ENCODE peak calls at places on chromosomes 3 and 15, in five cellular contexts. T is nephron progenitor cell, X is osteocyte, W is astrocyte of the spinal cord, D is GM10248. O is an unnamed sample.

GRCh38 chr3:73497646-73498406 is 126.9 kb downstream of the PDZRN3 start:
- DNase-seq in T (no peak), X (no peak), W (no peak), D (no peak), O (no peak)

GRCh38 chr15:78243491-78243941 is 9.2 kb upstream of the ACSBG1 start:
- DNase-seq in T (peak; percentile 57), X (no peak), W (peak; percentile 54), D (no peak), O (no peak)

GRCh38 chr3:175270199-175270837 is 411.2 kb downstream of the NAALADL2 start:
- DNase-seq in T (no peak), X (no peak), W (peak; percentile 59), D (no peak), O (no peak)

GRCh38 chr15:40856736-40857135 is 12.9 kb downstream of the SPINT1 start:
- DNase-seq in T (no peak), X (no peak), W (no peak), D (no peak), O (no peak)

GRCh38 chr3:66037986-66038369 is 740 bp downstream of the MAGI1 start:
- DNase-seq in T (peak; percentile 53), X (no peak), W (no peak), D (peak; percentile 29), O (peak; percentile 15)

GRCh38 chr3:8387591-8387990 is 114.0 kb upstream of the LMCD1 start:
- DNase-seq in T (no peak), X (no peak), W (no peak), D (no peak), O (no peak)

GRCh38 chr15:85849946-85850345 is 55.2 kb upstream of the KLHL25 start:
- DNase-seq in T (no peak), X (no peak), W (no peak), D (no peak), O (no peak)

GRCh38 chr3:71301001-71301400 is 282.5 kb downstream of the FOXP1 start:
- DNase-seq in T (no peak), X (no peak), W (no peak), D (no peak), O (peak; percentile 51)

GRCh38 chr15:85704021-85704420 is 90.7 kb downstream of the KLHL25 start:
- DNase-seq in T (no peak), X (no peak), W (no peak), D (no peak), O (peak; percentile 71)

GRCh38 chr3:171327441-171328174 is 132.6 kb downstream of the TNIK start:
- DNase-seq in T (no peak), X (no peak), W (no peak), D (no peak), O (no peak)

GRCh38 chr3:171326717-171327440 is 133.3 kb downstream of the TNIK start:
- DNase-seq in T (no peak), X (no peak), W (no peak), D (no peak), O (no peak)

GRCh38 chr3:171329759-171330158 is 130.4 kb downstream of the TNIK start:
- DNase-seq in T (no peak), X (no peak), W (no peak), D (no peak), O (no peak)

GRCh38 chr3:171330936-171331335 is 129.3 kb downstream of the TNIK start:
- DNase-seq in T (no peak), X (no peak), W (no peak), D (no peak), O (no peak)

GRCh38 chr3:171328419-171329082 is 131.7 kb downstream of the TNIK start:
- DNase-seq in T (no peak), X (no peak), W (no peak), D (no peak), O (peak; percentile 75)
- TF ChIP-seq CTCF in T (no peak), X (no peak), W (no peak), D (peak; percentile 32), O (peak; percentile 43)

GRCh38 chr3:167913218-167913902 is 177.8 kb downstream of the SERPINI1 start:
- DNase-seq in T (peak; percentile 7), X (no peak), W (peak; percentile 28), D (no peak), O (peak; percentile 6)
- TF ChIP-seq CTCF in T (no peak), X (no peak), W (peak; percentile 23), D (no peak), O (no peak)

GRCh38 chr15:69766156-69766555 is 313.5 kb downstream of the RPLP1 start:
- DNase-seq in T (no peak), X (no peak), W (no peak), D (no peak), O (no peak)
- TF ChIP-seq CTCF in T (no peak), X (no peak), W (no peak), D (no peak), O (no peak)

DNA sequence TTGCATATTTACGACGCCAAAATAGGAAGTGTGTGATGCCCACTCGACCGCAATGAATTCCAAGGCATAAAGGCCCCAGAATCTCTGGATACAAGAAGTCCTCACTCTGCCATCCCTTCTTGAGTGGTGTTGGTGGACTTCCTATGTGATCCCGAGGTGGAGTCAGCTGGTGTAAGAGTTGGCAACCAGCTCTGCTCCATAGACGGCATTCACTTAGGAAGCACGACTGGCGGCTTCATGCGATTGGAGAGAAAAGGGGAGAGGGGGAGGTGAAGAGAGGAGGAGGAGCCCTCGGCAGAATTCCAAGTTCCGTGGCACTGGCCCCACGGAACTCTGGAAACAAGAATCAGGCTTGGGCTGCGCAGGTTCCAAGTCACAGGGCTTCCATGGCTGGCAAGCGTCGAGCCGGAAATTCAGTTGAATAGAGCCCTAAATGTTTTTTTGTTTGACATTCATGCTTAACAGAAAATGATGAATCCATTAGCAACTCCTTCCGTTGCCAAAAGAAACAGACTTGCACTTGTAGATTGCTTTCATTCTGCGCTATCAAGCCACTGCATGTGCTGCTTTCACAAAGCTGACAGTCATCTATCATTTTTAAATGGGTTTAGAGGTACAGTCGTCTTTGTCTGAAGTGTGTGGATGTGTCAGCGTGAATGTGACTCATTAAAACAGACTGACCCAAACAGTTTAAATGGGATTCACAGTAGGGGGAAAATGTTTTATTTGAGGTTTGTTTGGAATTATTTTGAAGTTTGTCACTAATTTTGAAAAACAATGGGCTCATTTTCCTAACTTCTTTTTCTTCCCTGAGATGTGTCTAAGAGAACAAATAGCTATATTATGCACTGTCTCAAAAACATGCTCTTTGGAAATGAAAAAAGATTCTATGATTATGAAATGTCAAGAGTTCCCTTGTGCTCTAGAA is 428.3 kb upstream of the ATP11B start:
- DNase-seq in T (no peak), X (no peak), W (peak; percentile 92), D (no peak), O (no peak)
- TF ChIP-seq CTCF in T (no peak), X (no peak), W (no peak), D (no peak), O (no peak)

GRCh38 chr15:60444289-60444912 is 34.5 kb downstream of the ICE2 start:
- DNase-seq in T (no peak), X (no peak), W (peak; percentile 56), D (no peak), O (no peak)
- TF ChIP-seq CTCF in T (no peak), X (peak; percentile 72), W (peak; percentile 71), D (no peak), O (no peak)

DNA sequence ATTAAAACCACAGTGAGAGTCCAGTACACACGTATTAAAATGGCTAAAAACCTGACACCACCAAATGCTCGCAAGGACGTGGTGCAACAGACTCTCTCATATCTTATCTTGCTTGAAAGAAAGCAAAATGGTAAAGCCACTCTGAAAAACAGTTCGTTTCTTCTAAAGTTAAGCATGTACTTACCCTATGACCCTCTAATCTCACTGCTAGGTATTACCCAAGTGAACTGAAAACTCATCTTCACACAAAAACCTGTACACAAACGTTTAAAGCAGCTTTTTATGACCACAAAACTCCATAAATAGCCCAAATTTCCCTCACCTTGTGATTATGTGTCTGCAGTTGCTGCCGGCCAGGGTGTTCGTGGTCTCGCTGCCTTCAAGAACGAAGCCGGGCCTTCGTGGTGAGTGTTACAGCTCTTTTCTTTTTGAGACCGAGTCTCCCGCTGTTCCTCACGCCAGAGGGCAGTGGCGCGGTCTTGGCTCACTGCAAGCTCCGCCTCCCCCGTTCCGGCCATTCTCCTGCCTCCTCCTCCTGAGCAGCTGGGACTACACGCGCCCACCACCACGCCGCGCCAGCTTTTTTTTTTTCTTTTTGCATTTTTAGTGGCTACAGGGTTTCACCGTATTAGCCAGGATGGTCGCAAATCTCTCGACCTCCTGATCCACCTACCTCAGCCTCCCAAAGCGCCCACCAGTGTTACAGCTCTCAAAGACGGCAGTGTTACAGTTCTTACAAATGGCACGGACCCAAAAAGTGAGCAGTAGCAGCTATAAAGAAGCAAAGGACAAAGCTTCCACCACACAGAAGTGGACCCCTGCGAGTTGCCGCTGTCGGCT is 165.4 kb downstream of the TJP1 start:
- DNase-seq in T (peak; percentile 73), X (peak; percentile 91), W (no peak), D (no peak), O (no peak)
- TF ChIP-seq CTCF in T (peak; percentile 18), X (peak; percentile 60), W (no peak), D (no peak), O (no peak)